ENCODE peak calls at places on chromosome 1, in four cellular contexts. W, P, U and D are unnamed samples.

GRCh38 chr1:69929278-69930057 is 275.9 kb downstream of the LRRC40 start:
- DNase-seq in W (no peak), P (no peak), U (no peak), D (no peak)

GRCh38 chr1:151887028-151887427 is 22.3 kb downstream of the THEM4 start:
- DNase-seq in W (no peak), P (no peak), U (no peak), D (no peak)

GRCh38 chr1:45952072-45952471 is 148.7 kb downstream of the MAST2 start:
- DNase-seq in W (no peak), P (no peak), U (no peak), D (no peak)

GRCh38 chr1:18121072-18121820 is 13.6 kb downstream of the IGSF21 start:
- DNase-seq in W (no peak), P (no peak), U (no peak), D (no peak)

GRCh38 chr1:230066466-230067404 is at the start of gene GALNT2:
- DNase-seq in W (peak), P (peak), U (peak), D (peak)

GRCh38 chr1:74650561-74650960 is 23.0 kb downstream of the ERICH3 start:
- DNase-seq in W (no peak), P (no peak), U (no peak), D (no peak)

GRCh38 chr1:203002951-203003350 is 4.2 kb upstream of the TMEM183A start:
- DNase-seq in W (no peak), P (no peak), U (no peak), D (no peak)

GRCh38 chr1:215052256-215052655 is 30.3 kb upstream of the KCNK2 start:
- DNase-seq in W (no peak), P (no peak), U (no peak), D (no peak)

GRCh38 chr1:38062361-38063288 is 16.0 kb upstream of the POU3F1 start:
- DNase-seq in W (no peak), P (no peak), U (no peak), D (no peak)

GRCh38 chr1:107523061-107523460 is 382.2 kb downstream of the NTNG1 start:
- DNase-seq in W (no peak), P (no peak), U (no peak), D (no peak)

DNA sequence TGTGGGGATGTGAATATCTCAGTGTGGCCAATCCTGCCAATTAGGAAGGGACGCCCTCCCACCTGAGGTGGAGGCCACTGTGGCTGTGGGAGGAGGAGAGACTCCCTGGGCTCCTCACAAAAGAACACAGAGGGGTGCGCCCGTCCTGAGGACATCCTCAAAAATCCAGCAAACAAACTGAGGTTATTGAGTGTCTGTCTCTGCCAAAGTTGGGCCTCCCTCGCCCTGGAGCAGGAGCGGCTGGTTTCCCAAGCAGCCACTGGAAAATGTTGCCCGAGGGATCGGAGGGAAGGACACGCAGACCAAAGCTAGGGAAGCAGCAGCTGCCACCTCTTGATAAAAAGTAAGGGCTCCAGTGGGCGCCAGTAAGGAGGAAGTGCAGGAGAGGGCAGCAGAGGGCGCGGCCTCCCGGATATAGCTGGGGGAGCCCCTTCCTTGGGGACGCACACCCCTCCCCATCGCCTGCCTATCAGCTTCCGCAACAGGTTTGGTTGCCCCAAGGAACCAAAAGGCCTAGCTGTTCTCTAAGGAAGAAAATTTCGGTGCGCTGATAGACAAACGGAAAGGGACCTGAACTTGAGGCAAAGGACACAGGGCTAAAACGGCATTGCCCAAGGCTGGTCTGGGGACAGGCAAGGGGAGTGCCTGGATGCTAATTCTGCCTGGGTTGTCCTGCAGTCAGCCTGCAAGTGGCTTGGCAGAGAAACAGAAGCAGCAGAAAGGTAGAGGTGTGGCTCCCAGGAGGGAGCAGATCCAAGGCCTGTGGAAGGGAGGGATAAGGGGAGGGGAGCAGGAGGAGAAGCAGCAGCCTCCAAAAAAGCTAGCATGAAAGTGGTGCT is 1.7 kb upstream of the GRIK3 start:
- DNase-seq in W (no peak), P (peak), U (peak), D (no peak)
- TF ChIP-seq JUND in W (no peak), P (no peak), U (no peak), D (no peak)

GRCh38 chr1:3524571-3525203 is 70.2 kb downstream of the ARHGEF16 start:
- DNase-seq in W (no peak), P (no peak), U (no peak), D (no peak)

GRCh38 chr1:3523980-3524379 is 69.5 kb downstream of the ARHGEF16 start:
- DNase-seq in W (no peak), P (no peak), U (no peak), D (no peak)

GRCh38 chr1:3522112-3522511 is 67.6 kb downstream of the ARHGEF16 start:
- DNase-seq in W (no peak), P (no peak), U (no peak), D (no peak)

GRCh38 chr1:3521426-3521825 is 67.0 kb downstream of the ARHGEF16 start:
- DNase-seq in W (no peak), P (no peak), U (no peak), D (no peak)

GRCh38 chr1:3522564-3523270 is 68.3 kb downstream of the ARHGEF16 start:
- DNase-seq in W (no peak), P (no peak), U (no peak), D (no peak)
- TF ChIP-seq ATF2 in W (no peak), P (no peak), U (no peak), D (no peak)

DNA sequence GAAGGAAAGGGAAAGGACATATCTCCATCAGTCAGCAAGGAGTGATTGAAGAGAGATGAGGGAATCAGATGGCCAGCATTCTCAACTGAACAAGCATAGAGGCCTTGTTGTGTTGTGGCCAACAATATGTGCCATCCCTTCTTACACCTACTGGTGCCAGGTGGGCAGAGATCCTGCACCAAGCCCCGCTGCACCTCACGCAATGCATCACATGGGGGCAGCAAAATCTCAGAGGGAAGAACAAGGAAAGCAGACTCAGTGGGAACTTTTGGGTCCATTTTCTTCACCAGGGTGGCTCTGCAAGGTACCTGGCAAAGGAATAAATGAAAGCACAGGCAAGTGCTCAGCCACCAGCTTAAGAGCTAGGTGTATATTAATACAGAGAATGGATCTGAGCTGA is 33.2 kb downstream of the HSD3B2 start:
- DNase-seq in W (no peak), P (no peak), U (peak), D (no peak)
- TF ChIP-seq JUND in W (no peak), P (no peak), U (no peak), D (no peak)

GRCh38 chr1:159436469-159436868 is 3.1 kb upstream of the OR10J1 start:
- DNase-seq in W (no peak), P (no peak), U (no peak), D (no peak)
- TF ChIP-seq ATF2 in W (no peak), P (no peak), U (no peak), D (no peak)

GRCh38 chr1:93061895-93062792 is 16.9 kb upstream of the MTF2 start:
- DNase-seq in W (no peak), P (peak), U (peak), D (peak)
- TF ChIP-seq JUND in W (no peak), P (no peak), U (no peak), D (no peak)

GRCh38 chr1:99469641-99470040 is 176.3 kb upstream of the PALMD start:
- DNase-seq in W (no peak), P (no peak), U (no peak), D (no peak)
- TF ChIP-seq ATF2 in W (no peak), P (no peak), U (no peak), D (no peak)